ENCODE peak calls at places on chromosome 9, in ten cellular contexts. U is A549; Z is CD8-positive, alpha-beta memory T cell; Q is adipocyte; F is mucosa of descending colon; X is H9; E is endodermal cell; N is neural progenitor cell; P is WERI-Rb-1; H is Panc1. O is an unnamed sample.
A peak's percentile ranks its signal among the peaks of the same experiment; 100 is the strongest.

GRCh38 chr9:127887792-127888191 is 10.3 kb upstream of the AK1 start:
- DNase-seq in Z (no peak), X (no peak), P (no peak), U (no peak), Q (no peak), E (peak; percentile 45), H (no peak), N (no peak), F (no peak), O (no peak)

GRCh38 chr9:123482295-123482970 is 126.4 kb downstream of the CRB2 start:
- DNase-seq in Z (no peak), X (peak; percentile 71), E (peak; percentile 85), Q (no peak), N (no peak), F (peak; percentile 38), P (no peak), H (no peak), U (no peak), O (no peak)

GRCh38 chr9:97773723-97774122 is 76.6 kb upstream of the XPA start:
- DNase-seq in U (no peak), N (no peak), Q (no peak), X (no peak), H (no peak), F (peak; percentile 73), P (no peak), Z (no peak), E (no peak), O (no peak)

GRCh38 chr9:14433841-14434511 is 120.0 kb upstream of the NFIB start:
- DNase-seq in P (no peak), H (peak; percentile 15), Q (peak; percentile 88), N (no peak), X (no peak), E (no peak), F (no peak), U (peak; percentile 15), Z (no peak), O (no peak)

GRCh38 chr9:115653231-115653630 is 500.4 kb upstream of the PAPPA start:
- DNase-seq in X (no peak), U (no peak), Q (peak; percentile 41), Z (no peak), N (no peak), H (no peak), E (no peak), P (no peak), F (no peak), O (no peak)

GRCh38 chr9:17470015-17470414 is 108.9 kb upstream of the SH3GL2 start:
- DNase-seq in U (no peak), P (no peak), F (no peak), H (no peak), E (no peak), Q (no peak), N (no peak), Z (no peak), X (no peak), O (no peak)

GRCh38 chr9:117418111-117418510 is 3.3 kb upstream of the ASTN2 start:
- DNase-seq in P (no peak), F (no peak), N (no peak), X (no peak), H (no peak), Z (no peak), Q (no peak), U (no peak), E (no peak), O (no peak)

GRCh38 chr9:132026932-132027585 is 52.6 kb downstream of the MED27 start:
- DNase-seq in E (no peak), N (no peak), P (no peak), H (no peak), Z (no peak), U (peak; percentile 20), X (peak; percentile 41), Q (peak; percentile 80), F (no peak), O (no peak)

GRCh38 chr9:110153431-110153830 is 54.5 kb downstream of the C9orf152 start:
- DNase-seq in U (no peak), P (no peak), F (no peak), E (no peak), Z (no peak), H (no peak), N (no peak), Q (no peak), X (no peak), O (no peak)

GRCh38 chr9:81894891-81895290 is 33.3 kb upstream of the SPATA31D4 start:
- DNase-seq in P (no peak), H (no peak), E (no peak), Q (no peak), X (no peak), F (no peak), Z (no peak), U (no peak), N (no peak), O (no peak)

GRCh38 chr9:124889006-124889405 is 27.1 kb downstream of the ARPC5L start:
- DNase-seq in F (no peak), U (no peak), Q (no peak), N (no peak), X (no peak), P (no peak), Z (no peak), H (no peak), E (no peak), O (no peak)

GRCh38 chr9:129289131-129289731 is 111.2 kb upstream of the IER5L start:
- DNase-seq in Q (no peak), U (no peak), P (peak; percentile 6), Z (no peak), X (no peak), H (no peak), F (no peak), E (peak; percentile 43), N (no peak), O (no peak)

GRCh38 chr9:127344373-127344995 is 52.5 kb upstream of the SLC2A8 start:
- DNase-seq in F (no peak), P (no peak), X (no peak), H (no peak), N (no peak), Q (peak; percentile 4), E (no peak), U (no peak), Z (no peak), O (no peak)

GRCh38 chr9:123434619-123435240 is 78.7 kb downstream of the CRB2 start:
- DNase-seq in U (peak; percentile 60), N (peak; percentile 56), Z (no peak), Q (no peak), F (no peak), E (peak; percentile 88), P (peak; percentile 66), X (peak; percentile 82), H (no peak), O (no peak)

GRCh38 chr9:113042884-113043657 is 13.5 kb downstream of the ZFP37 start:
- DNase-seq in H (no peak), U (no peak), P (no peak), X (no peak), Q (no peak), Z (no peak), E (no peak), F (no peak), N (no peak), O (no peak)
- H3K9me3 ChIP-seq in H (peaks cover 48% of the 10 kb centered on the region), U (peaks cover 97% of the 10 kb centered on the region), P (peaks cover 72% of the 10 kb centered on the region), X (peaks cover 97% of the 10 kb centered on the region), Q (peaks cover 98% of the 10 kb centered on the region), Z (peaks cover 59% of the 10 kb centered on the region), E (peaks cover 90% of the 10 kb centered on the region), F (peaks cover 97% of the 10 kb centered on the region), N (peaks cover 71% of the 10 kb centered on the region), O (peaks cover 43% of the 10 kb centered on the region)

GRCh38 chr9:118652258-118652657 is 717.0 kb downstream of the BRINP1 start:
- DNase-seq in F (no peak), P (no peak), Q (no peak), X (no peak), N (no peak), E (no peak), H (no peak), U (no peak), Z (no peak), O (no peak)
- H3K9me3 ChIP-seq in F (no peaks in the 10 kb centered on the region), P (no peaks in the 10 kb centered on the region), Q (peaks cover 2% of the 10 kb centered on the region), X (no peaks in the 10 kb centered on the region), N (no peaks in the 10 kb centered on the region), E (no peaks in the 10 kb centered on the region), H (no peaks in the 10 kb centered on the region), U (no peaks in the 10 kb centered on the region), Z (no peaks in the 10 kb centered on the region), O (no peaks in the 10 kb centered on the region)

GRCh38 chr9:92984976-92985375 is 37.7 kb downstream of the FGD3 start:
- DNase-seq in F (no peak), P (no peak), H (no peak), U (no peak), Z (no peak), Q (no peak), X (no peak), N (no peak), E (no peak), O (no peak)

GRCh38 chr9:92979657-92980056 is 32.3 kb downstream of the FGD3 start:
- DNase-seq in Q (no peak), Z (no peak), E (no peak), N (no peak), U (no peak), F (no peak), P (no peak), X (no peak), H (no peak), O (no peak)

GRCh38 chr9:92983984-92984589 is 36.8 kb downstream of the FGD3 start:
- DNase-seq in F (no peak), H (no peak), U (no peak), E (peak; percentile 73), Q (no peak), P (peak; percentile 21), X (no peak), Z (no peak), N (peak; percentile 50), O (no peak)

GRCh38 chr9:92980085-92980745 is 32.9 kb downstream of the FGD3 start:
- DNase-seq in F (no peak), X (no peak), N (no peak), E (no peak), Z (no peak), Q (no peak), H (no peak), P (no peak), U (no peak), O (no peak)

GRCh38 chr9:92982130-92982529 is 34.8 kb downstream of the FGD3 start:
- DNase-seq in H (no peak), X (no peak), E (no peak), Z (no peak), F (no peak), P (no peak), N (no peak), Q (no peak), U (no peak), O (no peak)
- H3K9me3 ChIP-seq in H (peaks cover 6% of the 10 kb centered on the region), X (peaks cover 33% of the 10 kb centered on the region), E (peaks cover 63% of the 10 kb centered on the region), Z (no peaks in the 10 kb centered on the region), F (peaks cover 28% of the 10 kb centered on the region), P (peaks cover 31% of the 10 kb centered on the region), N (peaks cover 23% of the 10 kb centered on the region), Q (peaks cover 17% of the 10 kb centered on the region), U (peaks cover 36% of the 10 kb centered on the region), O (no peaks in the 10 kb centered on the region)

DNA sequence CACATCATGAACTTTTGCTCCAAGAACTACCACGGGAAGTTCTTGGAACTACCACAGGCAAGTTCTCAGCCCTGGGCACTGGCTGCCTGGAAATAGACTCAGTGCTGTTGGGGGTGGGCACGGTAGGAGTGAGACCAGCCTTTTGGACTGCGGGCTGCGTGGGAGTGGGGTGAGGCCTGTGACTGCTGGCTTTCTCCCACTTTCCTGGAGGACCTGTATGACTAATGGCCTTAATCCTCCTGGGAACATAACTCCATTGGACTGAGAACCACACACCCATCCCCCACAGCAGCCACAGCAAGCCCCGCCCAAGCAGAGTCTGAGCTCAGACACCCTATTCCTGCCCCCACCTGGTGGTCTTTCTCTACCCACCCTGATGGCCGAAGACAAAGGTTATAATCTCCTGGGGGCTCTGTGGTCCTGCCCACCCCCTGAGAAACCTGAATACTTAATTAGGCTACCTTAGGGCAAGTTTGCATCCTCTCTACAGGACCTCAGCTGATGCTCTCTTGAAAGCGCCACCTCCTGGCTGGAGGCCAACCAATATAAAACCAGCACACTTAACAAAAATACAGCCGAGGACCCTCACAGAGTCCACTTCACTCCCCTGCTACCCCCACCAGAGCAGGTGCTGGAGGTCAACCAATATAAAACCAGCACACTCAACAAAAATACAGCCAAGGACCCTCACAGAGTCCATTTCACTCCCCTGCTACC is 112.6 kb downstream of the CACNA1B start:
- DNase-seq in Z (no peak), N (no peak), F (no peak), E (peak; percentile 45), Q (no peak), H (no peak), X (no peak), U (no peak), P (no peak), O (no peak)
- H3K9me3 ChIP-seq in Z (no peaks in the 10 kb centered on the region), N (no peaks in the 10 kb centered on the region), F (no peaks in the 10 kb centered on the region), E (peaks cover 44% of the 10 kb centered on the region), Q (peaks cover 3% of the 10 kb centered on the region), H (no peaks in the 10 kb centered on the region), X (peaks cover 20% of the 10 kb centered on the region), U (no peaks in the 10 kb centered on the region), P (peaks cover 28% of the 10 kb centered on the region), O (no peaks in the 10 kb centered on the region)